ENCODE peak calls at places on chromosome 15, in four cellular contexts. One of them, this sample, is unnamed.

GRCh38 chr15:75371486-75371885 is 3.1 kb upstream of the MAN2C1 start:
- DNase-seq in sciatic nerve: no peak
- DNase-seq in AG04450: no peak
- DNase-seq in EL: no peak
- DNase-seq in this sample: no peak

GRCh38 chr15:98513428-98513991 is 134.8 kb upstream of the IGF1R start:
- DNase-seq in EL: no peak
- DNase-seq in AG04450: no peak
- DNase-seq in sciatic nerve: no peak
- DNase-seq in this sample: no peak

GRCh38 chr15:31472636-31473383 is 146.2 kb downstream of the KLF13 start:
- DNase-seq in AG04450: no peak
- DNase-seq in EL: peak
- DNase-seq in sciatic nerve: no peak
- DNase-seq in this sample: no peak

GRCh38 chr15:83845230-83845629 is 191.3 kb downstream of the ADAMTSL3 start:
- DNase-seq in AG04450: peak
- DNase-seq in sciatic nerve: no peak
- DNase-seq in EL: peak
- DNase-seq in this sample: no peak

GRCh38 chr15:98452238-98452637 is 196.1 kb upstream of the IGF1R start:
- DNase-seq in EL: no peak
- DNase-seq in sciatic nerve: no peak
- DNase-seq in AG04450: no peak
- DNase-seq in this sample: no peak

GRCh38 chr15:96107922-96108321 is 222.6 kb upstream of the NR2F2 start:
- DNase-seq in sciatic nerve: no peak
- DNase-seq in AG04450: no peak
- DNase-seq in EL: peak
- DNase-seq in this sample: no peak

GRCh38 chr15:85782112-85782511 is 12.6 kb downstream of the KLHL25 start:
- DNase-seq in EL: no peak
- DNase-seq in AG04450: no peak
- DNase-seq in sciatic nerve: no peak
- DNase-seq in this sample: no peak

GRCh38 chr15:66047321-66048024 is 178.2 kb downstream of the RAB11A start:
- DNase-seq in EL: no peak
- DNase-seq in sciatic nerve: no peak
- DNase-seq in AG04450: no peak
- DNase-seq in this sample: no peak

GRCh38 chr15:84669726-84670125 is 11.7 kb upstream of the NMB start:
- DNase-seq in sciatic nerve: no peak
- DNase-seq in AG04450: no peak
- DNase-seq in EL: peak
- DNase-seq in this sample: no peak

GRCh38 chr15:32994810-32995424 is 199.6 kb downstream of the FMN1 start:
- DNase-seq in EL: peak
- DNase-seq in sciatic nerve: no peak
- DNase-seq in AG04450: no peak
- DNase-seq in this sample: no peak

GRCh38 chr15:42880121-42880520 is 40.5 kb downstream of the TTBK2 start:
- DNase-seq in sciatic nerve: no peak
- DNase-seq in EL: no peak
- DNase-seq in AG04450: no peak
- DNase-seq in this sample: no peak

GRCh38 chr15:45112592-45113379 is 1.2 kb downstream of the DUOX2 start:
- DNase-seq in sciatic nerve: no peak
- DNase-seq in EL: no peak
- DNase-seq in AG04450: no peak
- DNase-seq in this sample: no peak

GRCh38 chr15:74173545-74174215 is at the start of gene ISLR:
- DNase-seq in AG04450: no peak
- DNase-seq in EL: no peak
- DNase-seq in sciatic nerve: peak
- DNase-seq in this sample: peak

GRCh38 chr15:99059010-99059981 is 45.6 kb upstream of the SYNM start:
- DNase-seq in EL: peak
- DNase-seq in sciatic nerve: peak
- DNase-seq in AG04450: peak
- DNase-seq in this sample: peak

GRCh38 chr15:76991048-76991447 is 3.9 kb upstream of the PSTPIP1 start:
- DNase-seq in AG04450: no peak
- DNase-seq in sciatic nerve: peak
- DNase-seq in EL: no peak
- DNase-seq in this sample: peak

This sample was measured in suprapubic skin.